ENCODE peak calls at places on chromosomes 1 and 21, in seven cellular contexts. One of them, this sample, is unnamed.

GRCh38 chr1:42777860-42778259 is 6.9 kb upstream of the TMEM269 start:
- DNase-seq in pancreas: no peak
- DNase-seq in heart right ventricle: no peak
- DNase-seq in prostate gland: no peak
- DNase-seq in sigmoid colon: no peak
- DNase-seq in lower lobe of right lung: no peak
- DNase-seq in neural progenitor cell: peak
- DNase-seq in this sample: peak

GRCh38 chr21:14403681-14404318 is 20.9 kb upstream of the HSPA13 start:
- DNase-seq in pancreas: no peak
- DNase-seq in heart right ventricle: no peak
- DNase-seq in prostate gland: no peak
- DNase-seq in sigmoid colon: no peak
- DNase-seq in lower lobe of right lung: no peak
- DNase-seq in neural progenitor cell: peak
- DNase-seq in this sample: no peak

GRCh38 chr1:12276225-12276624 is 46.4 kb downstream of the VPS13D start:
- DNase-seq in pancreas: no peak
- DNase-seq in heart right ventricle: peak
- DNase-seq in prostate gland: no peak
- DNase-seq in sigmoid colon: peak
- DNase-seq in lower lobe of right lung: no peak
- DNase-seq in neural progenitor cell: peak
- DNase-seq in this sample: no peak

GRCh38 chr1:8396912-8397406 is 79.0 kb downstream of the SLC45A1 start:
- DNase-seq in pancreas: no peak
- DNase-seq in heart right ventricle: no peak
- DNase-seq in prostate gland: no peak
- DNase-seq in sigmoid colon: peak
- DNase-seq in lower lobe of right lung: no peak
- DNase-seq in neural progenitor cell: no peak
- DNase-seq in this sample: no peak

GRCh38 chr1:10941891-10942541 is 70.4 kb upstream of the TARDBP start:
- DNase-seq in pancreas: peak
- DNase-seq in heart right ventricle: peak
- DNase-seq in prostate gland: peak
- DNase-seq in sigmoid colon: no peak
- DNase-seq in lower lobe of right lung: peak
- DNase-seq in neural progenitor cell: peak
- DNase-seq in this sample: peak

GRCh38 chr1:55631508-55631907 is 416.3 kb upstream of the USP24 start:
- DNase-seq in pancreas: no peak
- DNase-seq in heart right ventricle: no peak
- DNase-seq in prostate gland: no peak
- DNase-seq in sigmoid colon: no peak
- DNase-seq in lower lobe of right lung: no peak
- DNase-seq in neural progenitor cell: no peak
- DNase-seq in this sample: no peak

GRCh38 chr1:193090865-193091264 is 14.3 kb downstream of the GLRX2 start:
- DNase-seq in pancreas: no peak
- DNase-seq in heart right ventricle: no peak
- DNase-seq in prostate gland: no peak
- DNase-seq in sigmoid colon: no peak
- DNase-seq in lower lobe of right lung: no peak
- DNase-seq in neural progenitor cell: no peak
- DNase-seq in this sample: no peak

GRCh38 chr1:32239790-32240139 is 7.3 kb upstream of the FAM167B start:
- DNase-seq in pancreas: peak
- DNase-seq in heart right ventricle: no peak
- DNase-seq in prostate gland: no peak
- DNase-seq in sigmoid colon: peak
- DNase-seq in lower lobe of right lung: no peak
- DNase-seq in neural progenitor cell: no peak
- DNase-seq in this sample: no peak

GRCh38 chr21:44519346-44520325 is 20.4 kb downstream of the KRTAP10-1 start:
- DNase-seq in pancreas: no peak
- DNase-seq in heart right ventricle: no peak
- DNase-seq in prostate gland: no peak
- DNase-seq in sigmoid colon: no peak
- DNase-seq in lower lobe of right lung: peak
- DNase-seq in neural progenitor cell: no peak
- DNase-seq in this sample: no peak

GRCh38 chr1:65209005-65209885 is 61.2 kb downstream of the AK4 start:
- DNase-seq in pancreas: peak
- DNase-seq in heart right ventricle: peak
- DNase-seq in prostate gland: peak
- DNase-seq in sigmoid colon: no peak
- DNase-seq in lower lobe of right lung: no peak
- DNase-seq in neural progenitor cell: peak
- DNase-seq in this sample: no peak

GRCh38 chr1:32393832-32394140 is 455 bp downstream of the BSDC1 start:
- DNase-seq in pancreas: peak
- DNase-seq in heart right ventricle: no peak
- DNase-seq in prostate gland: peak
- DNase-seq in sigmoid colon: no peak
- DNase-seq in lower lobe of right lung: peak
- DNase-seq in neural progenitor cell: peak
- DNase-seq in this sample: no peak

GRCh38 chr1:31733389-31734219 is 29.8 kb upstream of the COL16A1 start:
- DNase-seq in pancreas: no peak
- DNase-seq in heart right ventricle: no peak
- DNase-seq in prostate gland: no peak
- DNase-seq in sigmoid colon: no peak
- DNase-seq in lower lobe of right lung: no peak
- DNase-seq in neural progenitor cell: no peak
- DNase-seq in this sample: no peak

GRCh38 chr1:52978045-52978444 is 51.0 kb downstream of the SCP2 start:
- DNase-seq in pancreas: no peak
- DNase-seq in heart right ventricle: no peak
- DNase-seq in prostate gland: no peak
- DNase-seq in sigmoid colon: no peak
- DNase-seq in lower lobe of right lung: no peak
- DNase-seq in neural progenitor cell: no peak
- DNase-seq in this sample: no peak

GRCh38 chr1:150268342-150268705 is 492 bp downstream of the APH1A start:
- DNase-seq in pancreas: peak
- DNase-seq in heart right ventricle: no peak
- DNase-seq in prostate gland: peak
- DNase-seq in sigmoid colon: peak
- DNase-seq in lower lobe of right lung: peak
- DNase-seq in neural progenitor cell: peak
- DNase-seq in this sample: no peak

GRCh38 chr1:179251675-179252074 is 22.2 kb upstream of the ABL2 start:
- DNase-seq in pancreas: peak
- DNase-seq in heart right ventricle: no peak
- DNase-seq in prostate gland: peak
- DNase-seq in sigmoid colon: no peak
- DNase-seq in lower lobe of right lung: no peak
- DNase-seq in neural progenitor cell: peak
- DNase-seq in this sample: no peak

GRCh38 chr1:3597599-3597964 is 13.7 kb downstream of the MEGF6 start:
- DNase-seq in pancreas: no peak
- DNase-seq in heart right ventricle: no peak
- DNase-seq in prostate gland: no peak
- DNase-seq in sigmoid colon: no peak
- DNase-seq in lower lobe of right lung: no peak
- DNase-seq in neural progenitor cell: no peak
- DNase-seq in this sample: no peak

GRCh38 chr1:89476072-89476471 is 48.6 kb upstream of the LRRC8B start:
- DNase-seq in pancreas: no peak
- DNase-seq in heart right ventricle: no peak
- DNase-seq in prostate gland: no peak
- DNase-seq in sigmoid colon: no peak
- DNase-seq in lower lobe of right lung: no peak
- DNase-seq in neural progenitor cell: no peak
- DNase-seq in this sample: no peak

GRCh38 chr21:46130721-46131720 is 24.4 kb downstream of the FTCD start:
- DNase-seq in pancreas: no peak
- DNase-seq in heart right ventricle: no peak
- DNase-seq in prostate gland: no peak
- DNase-seq in sigmoid colon: no peak
- DNase-seq in lower lobe of right lung: peak
- DNase-seq in neural progenitor cell: no peak
- DNase-seq in this sample: no peak

GRCh38 chr21:46128106-46128982 is 27.0 kb downstream of the FTCD start:
- DNase-seq in pancreas: no peak
- DNase-seq in heart right ventricle: peak
- DNase-seq in prostate gland: no peak
- DNase-seq in sigmoid colon: peak
- DNase-seq in lower lobe of right lung: peak
- DNase-seq in neural progenitor cell: peak
- DNase-seq in this sample: no peak

GRCh38 chr21:46129846-46130651 is 25.3 kb downstream of the FTCD start:
- DNase-seq in pancreas: no peak
- DNase-seq in heart right ventricle: no peak
- DNase-seq in prostate gland: no peak
- DNase-seq in sigmoid colon: no peak
- DNase-seq in lower lobe of right lung: peak
- DNase-seq in neural progenitor cell: no peak
- DNase-seq in this sample: no peak

GRCh38 chr21:46127239-46128105 is 27.9 kb downstream of the FTCD start:
- DNase-seq in pancreas: no peak
- DNase-seq in heart right ventricle: no peak
- DNase-seq in prostate gland: no peak
- DNase-seq in sigmoid colon: peak
- DNase-seq in lower lobe of right lung: peak
- DNase-seq in neural progenitor cell: no peak
- DNase-seq in this sample: no peak

DNA sequence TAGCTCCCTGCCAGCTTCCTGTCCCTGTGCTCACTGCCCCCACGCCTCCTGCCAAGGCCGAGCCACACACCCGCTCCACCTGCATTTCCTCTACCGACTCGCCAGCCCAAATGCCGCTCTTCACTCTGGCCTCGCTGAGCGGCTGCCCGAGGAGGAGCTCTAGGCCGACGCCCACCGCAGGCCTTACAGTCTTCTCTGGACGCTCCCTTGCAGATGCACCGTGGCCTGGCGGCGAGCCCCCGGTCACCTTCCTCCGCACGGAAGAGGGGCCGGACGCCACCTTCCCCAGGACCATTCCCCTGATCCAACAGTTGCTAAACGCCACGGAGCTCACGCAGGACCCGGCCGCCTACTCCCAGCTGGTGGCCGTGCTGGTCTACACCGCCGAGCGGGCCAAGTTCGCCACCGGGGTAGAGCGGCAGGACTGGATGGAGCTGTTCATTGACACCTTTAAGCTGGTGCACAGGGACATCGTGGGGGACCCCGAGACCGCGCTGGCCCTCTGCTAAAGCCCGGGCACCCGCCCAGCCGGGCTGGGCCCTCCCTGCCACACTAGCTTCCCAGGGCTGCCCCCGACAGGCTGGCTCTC is 26.3 kb downstream of the FTCD start:
- DNase-seq in pancreas: no peak
- DNase-seq in heart right ventricle: no peak
- DNase-seq in prostate gland: no peak
- DNase-seq in sigmoid colon: peak
- DNase-seq in lower lobe of right lung: peak
- DNase-seq in neural progenitor cell: no peak
- DNase-seq in this sample: no peak
- H3K27ac ChIP-seq in pancreas: no peak
- H3K27ac ChIP-seq in heart right ventricle: peak
- H3K27ac ChIP-seq in prostate gland: no peak
- H3K27ac ChIP-seq in sigmoid colon: no peak
- H3K27ac ChIP-seq in lower lobe of right lung: no peak
- H3K27ac ChIP-seq in neural progenitor cell: no peak
- H3K27ac ChIP-seq in this sample: no peak

DNA sequence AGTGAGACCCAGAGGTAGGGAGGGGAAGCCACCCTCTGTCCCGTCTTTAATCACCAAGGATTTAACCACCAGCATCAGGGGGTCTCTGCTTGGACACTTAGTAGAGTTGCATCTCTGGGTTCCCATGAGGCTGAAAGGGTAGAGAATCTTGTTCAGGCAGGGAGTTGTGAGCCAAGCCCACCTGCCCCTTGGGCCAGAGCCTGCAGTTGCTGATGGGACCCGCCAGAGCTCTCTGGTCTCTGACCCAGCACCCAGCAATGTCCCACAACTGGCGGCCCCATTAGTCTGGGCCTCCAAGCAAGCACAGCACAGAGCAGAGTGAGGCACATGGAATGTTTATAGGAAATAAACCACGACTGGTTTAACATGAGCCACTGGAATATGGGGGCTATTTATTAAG is 166.3 kb downstream of the TRIM33 start:
- DNase-seq in pancreas: no peak
- DNase-seq in heart right ventricle: no peak
- DNase-seq in prostate gland: no peak
- DNase-seq in sigmoid colon: no peak
- DNase-seq in lower lobe of right lung: no peak
- DNase-seq in neural progenitor cell: no peak
- DNase-seq in this sample: no peak
- TF ChIP-seq CTCF in pancreas: no peak
- TF ChIP-seq CTCF in heart right ventricle: no peak
- TF ChIP-seq CTCF in prostate gland: no peak
- TF ChIP-seq CTCF in sigmoid colon: no peak
- TF ChIP-seq CTCF in lower lobe of right lung: no peak
- TF ChIP-seq CTCF in neural progenitor cell: no peak
- TF ChIP-seq CTCF in this sample: no peak

GRCh38 chr1:64043976-64044375 is 159.4 kb upstream of the UBE2U start:
- DNase-seq in pancreas: no peak
- DNase-seq in heart right ventricle: no peak
- DNase-seq in prostate gland: no peak
- DNase-seq in sigmoid colon: no peak
- DNase-seq in lower lobe of right lung: no peak
- DNase-seq in neural progenitor cell: peak
- DNase-seq in this sample: no peak
- H3K27ac ChIP-seq in pancreas: no peak
- H3K27ac ChIP-seq in heart right ventricle: no peak
- H3K27ac ChIP-seq in prostate gland: no peak
- H3K27ac ChIP-seq in sigmoid colon: peak
- H3K27ac ChIP-seq in lower lobe of right lung: no peak
- H3K27ac ChIP-seq in neural progenitor cell: no peak
- H3K27ac ChIP-seq in this sample: no peak

DNA sequence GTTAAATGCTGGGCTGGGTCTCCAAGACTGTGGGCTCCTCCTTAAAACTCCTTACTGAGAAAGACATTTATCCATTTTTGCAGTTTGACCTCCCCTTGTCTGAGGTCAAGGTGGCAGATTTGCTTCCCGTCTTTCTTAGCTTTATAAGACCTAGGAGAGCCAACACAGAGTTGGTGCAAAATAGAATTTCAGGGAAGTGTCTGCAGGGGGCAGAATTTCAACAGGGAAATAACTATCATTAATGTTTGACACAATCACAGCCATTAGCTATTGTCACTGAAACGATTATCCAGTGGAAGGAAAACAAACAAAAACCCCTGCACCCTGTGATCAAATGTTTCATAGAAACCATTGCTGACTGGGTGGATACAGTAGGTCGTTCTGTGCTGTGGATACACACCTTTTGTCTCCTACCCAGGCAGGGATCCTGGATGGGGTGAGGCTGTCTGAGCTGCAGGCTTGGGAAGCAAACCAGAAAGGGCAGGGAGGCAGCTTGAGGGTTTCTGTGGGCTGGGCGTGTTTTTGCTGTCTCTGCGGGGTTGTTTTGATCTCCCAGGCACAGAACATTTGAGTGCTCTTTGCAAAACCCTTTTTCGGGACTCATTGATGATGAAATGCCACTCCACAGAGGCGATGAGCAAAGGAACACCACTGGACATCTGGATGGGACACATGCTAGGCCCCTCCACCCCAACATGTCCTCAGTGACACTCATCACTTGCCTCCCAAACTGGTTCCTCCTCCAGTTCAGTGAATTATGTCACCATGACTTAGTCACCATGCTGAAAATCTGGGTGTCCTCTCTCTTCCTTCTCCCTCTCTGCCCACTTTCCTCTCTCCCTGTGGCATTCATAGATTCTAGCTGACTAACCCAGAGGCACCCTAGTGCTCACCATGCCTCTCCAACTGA is 94.2 kb upstream of the SERBP1 start:
- DNase-seq in pancreas: no peak
- DNase-seq in heart right ventricle: no peak
- DNase-seq in prostate gland: no peak
- DNase-seq in sigmoid colon: no peak
- DNase-seq in lower lobe of right lung: no peak
- DNase-seq in neural progenitor cell: no peak
- DNase-seq in this sample: no peak
- TF ChIP-seq CTCF in pancreas: no peak
- TF ChIP-seq CTCF in heart right ventricle: no peak
- TF ChIP-seq CTCF in prostate gland: no peak
- TF ChIP-seq CTCF in sigmoid colon: no peak
- TF ChIP-seq CTCF in lower lobe of right lung: no peak
- TF ChIP-seq CTCF in neural progenitor cell: peak
- TF ChIP-seq CTCF in this sample: no peak

This sample was measured in CD4-positive, alpha-beta T cell.